ENCODE peak calls at places on chromosome 1, in nine cellular contexts. U is NCI-H1105 treated with DMSO at 0.1 percent for 48 hours; G is amygdala; I is sciatic nerve; R is lung microvascular endothelial cell; V is AG10803; Y is AG09309; N is stimulated activated CD8-positive, alpha-beta memory T cell treated with anti-CD3 and anti-CD28 coated beads, Interleukin-15, amount 100 ng/mL, for 4 hours; M is NCI-H1694. P is an unnamed sample.

GRCh38 chr1:50488403-50488802 is 65.2 kb upstream of the DMRTA2 start:
- DNase-seq in U (no peak), G (no peak), I (no peak), R (no peak), V (no peak), Y (no peak), N (no peak), M (no peak), P (no peak)

GRCh38 chr1:230169454-230170152 is 102.6 kb downstream of the GALNT2 start:
- DNase-seq in U (no peak), G (no peak), I (no peak), R (no peak), V (no peak), Y (no peak), N (no peak), M (no peak), P (no peak)

GRCh38 chr1:109158433-109158832 is 44.5 kb downstream of the ELAPOR1 start:
- DNase-seq in U (no peak), G (no peak), I (no peak), R (no peak), V (no peak), Y (no peak), N (no peak), M (no peak), P (peak; percentile 34)

GRCh38 chr1:27496604-27497155 is 6.7 kb upstream of the WASF2 start:
- DNase-seq in U (peak; percentile 17), G (no peak), I (peak; percentile 76), R (no peak), V (peak; percentile 51), Y (no peak), N (no peak), M (no peak), P (peak; percentile 33)

GRCh38 chr1:230299148-230300006 is 126.8 kb downstream of the PGBD5 start:
- DNase-seq in U (no peak), G (no peak), I (peak; percentile 9), R (no peak), V (no peak), Y (no peak), N (no peak), M (no peak), P (no peak)

GRCh38 chr1:54977938-54978337 is 2.5 kb upstream of the TMEM61 start:
- DNase-seq in U (no peak), G (no peak), I (no peak), R (no peak), V (no peak), Y (no peak), N (no peak), M (no peak), P (peak; percentile 23)

GRCh38 chr1:204714861-204715511 is 29.4 kb upstream of the LRRN2 start:
- DNase-seq in U (no peak), G (no peak), I (no peak), R (no peak), V (no peak), Y (no peak), N (no peak), M (peak; percentile 89), P (no peak)

GRCh38 chr1:95021794-95022193 is 51.0 kb downstream of the ALG14 start:
- DNase-seq in U (no peak), G (no peak), I (no peak), R (peak; percentile 76), V (no peak), Y (no peak), N (no peak), M (no peak), P (no peak)

GRCh38 chr1:1215266-1215676 is 1.3 kb upstream of the TNFRSF4 start:
- DNase-seq in U (no peak), G (no peak), I (no peak), R (peak; percentile 47), V (no peak), Y (no peak), N (no peak), M (no peak), P (no peak)

GRCh38 chr1:167821356-167821685 is 92.6 kb downstream of the ADCY10 start:
- DNase-seq in U (no peak), G (no peak), I (no peak), R (no peak), V (no peak), Y (no peak), N (no peak), M (no peak), P (no peak)